ENCODE peak calls at places on chromosomes 1 and 21, in seven cellular contexts. One of them, this sample, is unnamed.

GRCh38 chr1:2860476-2861142 is 59.1 kb upstream of the TTC34 start:
- DNase-seq in HCT116: no peak
- DNase-seq in PC-3: no peak
- DNase-seq in MM.1S: no peak
- DNase-seq in GM23248: no peak
- DNase-seq in GM23338: no peak
- DNase-seq in neural progenitor cell: no peak
- DNase-seq in this sample: no peak

GRCh38 chr1:109783436-109783835 is 19.7 kb upstream of the EPS8L3 start:
- DNase-seq in MM.1S: no peak
- DNase-seq in GM23338: peak
- DNase-seq in neural progenitor cell: peak
- DNase-seq in HCT116: peak
- DNase-seq in GM23248: peak
- DNase-seq in PC-3: peak
- DNase-seq in this sample: no peak

GRCh38 chr1:235972316-235973090 is 92.4 kb downstream of the NID1 start:
- DNase-seq in HCT116: no peak
- DNase-seq in GM23338: no peak
- DNase-seq in PC-3: peak
- DNase-seq in GM23248: peak
- DNase-seq in neural progenitor cell: no peak
- DNase-seq in MM.1S: peak
- DNase-seq in this sample: peak

GRCh38 chr1:20376171-20376570 is 85.5 kb downstream of the VWA5B1 start:
- DNase-seq in HCT116: no peak
- DNase-seq in neural progenitor cell: no peak
- DNase-seq in PC-3: no peak
- DNase-seq in GM23338: no peak
- DNase-seq in GM23248: no peak
- DNase-seq in MM.1S: no peak
- DNase-seq in this sample: no peak

GRCh38 chr1:112833806-112834205 is 118.7 kb upstream of the PPM1J start:
- DNase-seq in PC-3: no peak
- DNase-seq in HCT116: no peak
- DNase-seq in GM23338: no peak
- DNase-seq in MM.1S: peak
- DNase-seq in neural progenitor cell: no peak
- DNase-seq in GM23248: no peak
- DNase-seq in this sample: no peak

GRCh38 chr1:84442256-84442655 is 36.8 kb upstream of the RPF1 start:
- DNase-seq in MM.1S: peak
- DNase-seq in GM23338: peak
- DNase-seq in GM23248: peak
- DNase-seq in neural progenitor cell: peak
- DNase-seq in PC-3: peak
- DNase-seq in HCT116: peak
- DNase-seq in this sample: peak

GRCh38 chr21:34722684-34723300 is 54.0 kb downstream of the CLIC6 start:
- DNase-seq in GM23338: peak
- DNase-seq in HCT116: no peak
- DNase-seq in neural progenitor cell: peak
- DNase-seq in PC-3: peak
- DNase-seq in GM23248: no peak
- DNase-seq in MM.1S: no peak
- DNase-seq in this sample: no peak

GRCh38 chr1:182054698-182055326 is 6.7 kb downstream of the ZNF648 start:
- DNase-seq in neural progenitor cell: peak
- DNase-seq in GM23338: peak
- DNase-seq in MM.1S: peak
- DNase-seq in GM23248: peak
- DNase-seq in PC-3: peak
- DNase-seq in HCT116: peak
- DNase-seq in this sample: peak

GRCh38 chr21:43911015-43911934 is 46.3 kb downstream of the AGPAT3 start:
- DNase-seq in neural progenitor cell: no peak
- DNase-seq in MM.1S: no peak
- DNase-seq in GM23338: no peak
- DNase-seq in PC-3: no peak
- DNase-seq in HCT116: no peak
- DNase-seq in GM23248: no peak
- DNase-seq in this sample: peak

GRCh38 chr1:203662821-203663220 is 36.2 kb downstream of the ATP2B4 start:
- DNase-seq in HCT116: no peak
- DNase-seq in PC-3: no peak
- DNase-seq in MM.1S: no peak
- DNase-seq in neural progenitor cell: no peak
- DNase-seq in GM23338: no peak
- DNase-seq in GM23248: no peak
- DNase-seq in this sample: no peak

GRCh38 chr1:214957330-214958137 is 125.0 kb upstream of the KCNK2 start:
- DNase-seq in MM.1S: no peak
- DNase-seq in neural progenitor cell: no peak
- DNase-seq in GM23248: peak
- DNase-seq in HCT116: no peak
- DNase-seq in PC-3: peak
- DNase-seq in GM23338: no peak
- DNase-seq in this sample: peak

GRCh38 chr1:229318056-229318455 is 24.8 kb downstream of the CCSAP start:
- DNase-seq in GM23338: no peak
- DNase-seq in PC-3: no peak
- DNase-seq in HCT116: no peak
- DNase-seq in neural progenitor cell: no peak
- DNase-seq in GM23248: no peak
- DNase-seq in MM.1S: no peak
- DNase-seq in this sample: no peak

GRCh38 chr21:15441999-15442398 is 287.8 kb upstream of the USP25 start:
- DNase-seq in MM.1S: no peak
- DNase-seq in GM23248: no peak
- DNase-seq in PC-3: no peak
- DNase-seq in neural progenitor cell: no peak
- DNase-seq in HCT116: no peak
- DNase-seq in GM23338: no peak
- DNase-seq in this sample: no peak

GRCh38 chr1:151713874-151714273 is 2.7 kb downstream of the CELF3 start:
- DNase-seq in MM.1S: no peak
- DNase-seq in PC-3: no peak
- DNase-seq in GM23338: no peak
- DNase-seq in GM23248: no peak
- DNase-seq in neural progenitor cell: no peak
- DNase-seq in HCT116: no peak
- DNase-seq in this sample: no peak

GRCh38 chr1:19374402-19374801 is 62.3 kb downstream of the SLC66A1 start:
- DNase-seq in MM.1S: no peak
- DNase-seq in GM23338: peak
- DNase-seq in neural progenitor cell: peak
- DNase-seq in PC-3: no peak
- DNase-seq in GM23248: peak
- DNase-seq in HCT116: no peak
- DNase-seq in this sample: peak

GRCh38 chr1:15834406-15835204 is 12.9 kb upstream of the SPEN start:
- DNase-seq in GM23338: peak
- DNase-seq in GM23248: peak
- DNase-seq in HCT116: peak
- DNase-seq in PC-3: peak
- DNase-seq in neural progenitor cell: peak
- DNase-seq in MM.1S: peak
- DNase-seq in this sample: peak
- TF ChIP-seq EZH2phosphoT487 in GM23338: no peak
- TF ChIP-seq EZH2phosphoT487 in GM23248: no peak
- TF ChIP-seq EZH2phosphoT487 in HCT116: no peak
- TF ChIP-seq EZH2phosphoT487 in PC-3: no peak
- TF ChIP-seq EZH2phosphoT487 in neural progenitor cell: no peak
- TF ChIP-seq EZH2phosphoT487 in MM.1S: no peak
- TF ChIP-seq EZH2phosphoT487 in this sample: no peak

GRCh38 chr1:223712856-223713494 is 636 bp downstream of the CAPN2 start:
- DNase-seq in MM.1S: no peak
- DNase-seq in PC-3: no peak
- DNase-seq in GM23338: no peak
- DNase-seq in neural progenitor cell: peak
- DNase-seq in GM23248: peak
- DNase-seq in HCT116: no peak
- DNase-seq in this sample: no peak

GRCh38 chr1:223711838-223712183 is 528 bp upstream of the CAPN2 start:
- DNase-seq in HCT116: no peak
- DNase-seq in GM23338: no peak
- DNase-seq in GM23248: no peak
- DNase-seq in neural progenitor cell: no peak
- DNase-seq in PC-3: peak
- DNase-seq in MM.1S: no peak
- DNase-seq in this sample: no peak

GRCh38 chr1:223713546-223714420 is 1.4 kb downstream of the CAPN2 start:
- DNase-seq in GM23338: no peak
- DNase-seq in PC-3: peak
- DNase-seq in GM23248: peak
- DNase-seq in neural progenitor cell: no peak
- DNase-seq in HCT116: peak
- DNase-seq in MM.1S: no peak
- DNase-seq in this sample: no peak

GRCh38 chr1:223711173-223711572 is 1.2 kb upstream of the CAPN2 start:
- DNase-seq in GM23248: peak
- DNase-seq in GM23338: no peak
- DNase-seq in MM.1S: no peak
- DNase-seq in PC-3: peak
- DNase-seq in neural progenitor cell: no peak
- DNase-seq in HCT116: no peak
- DNase-seq in this sample: no peak

DNA sequence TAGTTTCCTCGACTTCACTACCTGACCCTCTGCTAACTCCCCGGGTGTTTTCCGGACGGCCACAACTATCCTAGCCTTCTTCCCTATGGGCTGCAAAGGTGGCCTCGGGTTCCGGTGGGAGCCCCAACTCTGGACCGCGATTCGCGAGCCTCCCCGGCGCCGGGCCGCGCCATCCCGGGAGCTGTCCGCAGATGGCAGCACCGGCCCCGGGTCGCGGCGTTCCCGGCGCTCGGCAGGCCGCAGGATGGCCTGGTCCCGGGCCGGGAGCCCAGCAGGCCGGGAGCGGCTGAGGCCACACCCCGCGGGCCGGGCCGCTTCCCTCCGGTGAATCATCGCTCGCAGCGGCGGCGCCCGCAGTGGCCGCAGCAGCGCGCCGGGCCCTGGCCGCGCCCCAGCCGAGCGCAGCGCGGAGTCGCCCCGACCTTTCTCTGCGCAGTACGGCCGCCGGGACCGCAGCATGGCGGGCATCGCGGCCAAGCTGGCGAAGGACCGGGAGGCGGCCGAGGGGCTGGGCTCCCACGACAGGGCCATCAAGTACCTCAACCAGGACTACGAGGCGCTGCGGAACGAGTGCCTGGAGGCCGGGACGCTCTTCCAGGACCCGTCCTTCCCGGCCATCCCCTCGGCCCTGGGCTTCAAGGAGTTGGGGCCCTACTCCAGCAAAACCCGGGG is at the start of gene CAPN2:
- DNase-seq in HCT116: no peak
- DNase-seq in neural progenitor cell: peak
- DNase-seq in PC-3: peak
- DNase-seq in GM23338: peak
- DNase-seq in GM23248: peak
- DNase-seq in MM.1S: peak
- DNase-seq in this sample: peak
- TF ChIP-seq EZH2 in HCT116: no peak
- TF ChIP-seq EZH2 in neural progenitor cell: peak
- TF ChIP-seq EZH2 in PC-3: no peak
- TF ChIP-seq EZH2 in GM23338: no peak
- TF ChIP-seq EZH2 in GM23248: no peak
- TF ChIP-seq EZH2 in MM.1S: no peak
- TF ChIP-seq EZH2 in this sample: no peak

GRCh38 chr1:219883400-219884332 is 44.7 kb downstream of the SLC30A10 start:
- DNase-seq in HCT116: no peak
- DNase-seq in GM23248: no peak
- DNase-seq in neural progenitor cell: peak
- DNase-seq in PC-3: no peak
- DNase-seq in MM.1S: no peak
- DNase-seq in GM23338: peak
- DNase-seq in this sample: no peak
- TF ChIP-seq EZH2phosphoT487 in HCT116: no peak
- TF ChIP-seq EZH2phosphoT487 in GM23248: no peak
- TF ChIP-seq EZH2phosphoT487 in neural progenitor cell: no peak
- TF ChIP-seq EZH2phosphoT487 in PC-3: no peak
- TF ChIP-seq EZH2phosphoT487 in MM.1S: no peak
- TF ChIP-seq EZH2phosphoT487 in GM23338: no peak
- TF ChIP-seq EZH2phosphoT487 in this sample: no peak

GRCh38 chr1:65791396-65791795 is 1.3 kb upstream of the PDE4B start:
- DNase-seq in MM.1S: no peak
- DNase-seq in GM23338: no peak
- DNase-seq in PC-3: no peak
- DNase-seq in neural progenitor cell: no peak
- DNase-seq in GM23248: peak
- DNase-seq in HCT116: no peak
- DNase-seq in this sample: no peak

GRCh38 chr1:65793359-65793732 is 651 bp downstream of the PDE4B start:
- DNase-seq in HCT116: no peak
- DNase-seq in neural progenitor cell: peak
- DNase-seq in PC-3: no peak
- DNase-seq in GM23248: peak
- DNase-seq in GM23338: peak
- DNase-seq in MM.1S: no peak
- DNase-seq in this sample: no peak

GRCh38 chr1:65795311-65795710 is 2.6 kb downstream of the PDE4B start:
- DNase-seq in GM23248: no peak
- DNase-seq in neural progenitor cell: no peak
- DNase-seq in GM23338: no peak
- DNase-seq in HCT116: no peak
- DNase-seq in MM.1S: no peak
- DNase-seq in PC-3: no peak
- DNase-seq in this sample: no peak

GRCh38 chr1:65792671-65793358 is at the start of gene PDE4B:
- DNase-seq in HCT116: no peak
- DNase-seq in GM23338: peak
- DNase-seq in PC-3: no peak
- DNase-seq in MM.1S: no peak
- DNase-seq in neural progenitor cell: peak
- DNase-seq in GM23248: peak
- DNase-seq in this sample: peak

DNA sequence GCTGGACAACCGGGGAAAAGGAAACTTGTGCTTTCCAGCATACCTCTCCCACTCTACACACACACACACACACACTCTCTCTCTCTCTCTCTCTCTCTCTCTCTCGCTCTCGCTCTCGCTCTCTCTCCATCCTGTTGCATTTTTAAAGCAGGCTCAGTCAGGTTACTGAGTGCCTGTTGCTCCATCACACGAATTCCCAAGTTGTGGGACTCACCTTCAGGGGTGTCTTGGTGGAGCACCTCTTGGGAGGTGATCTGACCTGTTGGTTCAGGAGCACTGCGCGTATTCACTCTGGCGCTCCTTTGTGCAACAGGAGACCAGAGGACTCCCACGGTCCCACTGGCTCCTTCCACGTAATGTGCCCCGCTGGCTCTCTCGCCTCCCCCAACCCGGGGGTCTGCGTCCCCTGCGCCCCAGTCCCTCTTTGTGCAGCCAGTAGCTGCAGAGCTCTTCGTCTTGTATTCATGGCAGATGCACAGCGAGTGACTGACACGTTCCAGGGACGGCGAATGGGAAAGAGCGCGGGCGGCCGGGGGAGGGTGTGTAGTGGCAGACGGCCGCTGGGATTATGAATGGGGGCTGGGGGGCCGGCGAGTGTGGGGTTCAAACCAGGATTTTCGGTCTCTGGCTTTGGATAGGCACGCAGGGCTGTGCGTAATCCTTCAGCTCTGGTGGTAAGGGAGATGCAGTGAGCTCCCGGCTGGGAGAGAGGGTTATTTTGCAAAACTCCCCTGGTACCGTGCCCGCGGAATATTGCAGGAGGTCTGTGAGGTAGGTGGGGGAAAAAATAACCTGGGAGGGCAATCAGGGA is 630 bp upstream of the PDE4B start:
- DNase-seq in PC-3: no peak
- DNase-seq in MM.1S: no peak
- DNase-seq in GM23248: peak
- DNase-seq in GM23338: peak
- DNase-seq in neural progenitor cell: peak
- DNase-seq in HCT116: no peak
- DNase-seq in this sample: no peak
- TF ChIP-seq EZH2 in PC-3: no peak
- TF ChIP-seq EZH2 in MM.1S: no peak
- TF ChIP-seq EZH2 in GM23248: no peak
- TF ChIP-seq EZH2 in GM23338: no peak
- TF ChIP-seq EZH2 in neural progenitor cell: peak
- TF ChIP-seq EZH2 in HCT116: no peak
- TF ChIP-seq EZH2 in this sample: no peak